ENCODE peak calls at places on chromosome 2, in four cellular contexts. One of them, this sample, is unnamed.

GRCh38 chr2:12236136-12236834 is 480.5 kb upstream of the TRIB2 start:
- DNase-seq in aorta: no peak
- DNase-seq in NCI-H1417: no peak
- DNase-seq in ureter: no peak
- DNase-seq in this sample: no peak

GRCh38 chr2:17337507-17337906 is 180.7 kb downstream of the RAD51AP2 start:
- DNase-seq in ureter: no peak
- DNase-seq in aorta: no peak
- DNase-seq in NCI-H1417: no peak
- DNase-seq in this sample: no peak

GRCh38 chr2:152585830-152586484 is 131.3 kb downstream of the PRPF40A start:
- DNase-seq in ureter: no peak
- DNase-seq in NCI-H1417: no peak
- DNase-seq in aorta: peak
- DNase-seq in this sample: no peak

GRCh38 chr2:112996635-112997034 is 8.6 kb upstream of the IL36A start:
- DNase-seq in aorta: no peak
- DNase-seq in NCI-H1417: no peak
- DNase-seq in ureter: no peak
- DNase-seq in this sample: no peak

GRCh38 chr2:119126650-119127049 is 31.9 kb downstream of the C1QL2 start:
- DNase-seq in aorta: no peak
- DNase-seq in NCI-H1417: no peak
- DNase-seq in ureter: no peak
- DNase-seq in this sample: no peak

GRCh38 chr2:41779873-41780272 is 267.9 kb upstream of the PKDCC start:
- DNase-seq in NCI-H1417: peak
- DNase-seq in aorta: no peak
- DNase-seq in ureter: no peak
- DNase-seq in this sample: no peak

GRCh38 chr2:27053321-27053720 is 1.9 kb downstream of the AGBL5 start:
- DNase-seq in ureter: no peak
- DNase-seq in NCI-H1417: no peak
- DNase-seq in aorta: no peak
- DNase-seq in this sample: no peak

GRCh38 chr2:184178229-184178628 is 420.1 kb upstream of the ZNF804A start:
- DNase-seq in NCI-H1417: no peak
- DNase-seq in ureter: no peak
- DNase-seq in aorta: no peak
- DNase-seq in this sample: no peak

This sample was measured in stomach.